ENCODE peak calls at places on chromosomes 6 and 20, in six cellular contexts. One of them, this sample, is unnamed.

GRCh38 chr6:48233063-48233462 is 122.1 kb upstream of the PTCHD4 start:
- DNase-seq in IMR-90: no peak
- DNase-seq in HepG2: no peak
- DNase-seq in H1: no peak
- DNase-seq in A549: no peak
- DNase-seq in SK-N-SH: no peak
- DNase-seq in this sample: no peak

GRCh38 chr6:34370371-34370770 is 22.1 kb downstream of the NUDT3 start:
- DNase-seq in SK-N-SH: no peak
- DNase-seq in HepG2: no peak
- DNase-seq in IMR-90: no peak
- DNase-seq in H1: no peak
- DNase-seq in A549: no peak
- DNase-seq in this sample: no peak

GRCh38 chr6:84836366-84836765 is 72.0 kb upstream of the TBX18 start:
- DNase-seq in H1: no peak
- DNase-seq in A549: no peak
- DNase-seq in SK-N-SH: no peak
- DNase-seq in HepG2: no peak
- DNase-seq in IMR-90: no peak
- DNase-seq in this sample: no peak

GRCh38 chr6:28496099-28496779 is 19.4 kb downstream of the GPX6 start:
- DNase-seq in SK-N-SH: no peak
- DNase-seq in HepG2: peak
- DNase-seq in H1: no peak
- DNase-seq in IMR-90: no peak
- DNase-seq in A549: no peak
- DNase-seq in this sample: no peak

GRCh38 chr6:56914791-56915658 is 39.9 kb upstream of the BEND6 start:
- DNase-seq in SK-N-SH: peak
- DNase-seq in IMR-90: no peak
- DNase-seq in H1: no peak
- DNase-seq in A549: no peak
- DNase-seq in HepG2: no peak
- DNase-seq in this sample: no peak

GRCh38 chr6:37513576-37513975 is 13.9 kb upstream of the CCDC167 start:
- DNase-seq in IMR-90: no peak
- DNase-seq in HepG2: no peak
- DNase-seq in SK-N-SH: no peak
- DNase-seq in A549: no peak
- DNase-seq in H1: no peak
- DNase-seq in this sample: no peak

GRCh38 chr6:43045371-43045930 is 8.2 kb downstream of the CUL7 start:
- DNase-seq in SK-N-SH: no peak
- DNase-seq in HepG2: no peak
- DNase-seq in H1: no peak
- DNase-seq in A549: no peak
- DNase-seq in IMR-90: no peak
- DNase-seq in this sample: no peak

GRCh38 chr6:42901538-42901957 is 14.3 kb upstream of the PTCRA start:
- DNase-seq in SK-N-SH: peak
- DNase-seq in IMR-90: peak
- DNase-seq in H1: no peak
- DNase-seq in HepG2: peak
- DNase-seq in A549: peak
- DNase-seq in this sample: peak

GRCh38 chr6:134146268-134147032 is 94.0 kb upstream of the SLC2A12 start:
- DNase-seq in H1: no peak
- DNase-seq in HepG2: no peak
- DNase-seq in A549: no peak
- DNase-seq in SK-N-SH: no peak
- DNase-seq in IMR-90: no peak
- DNase-seq in this sample: no peak

GRCh38 chr6:22141271-22141745 is 155.5 kb downstream of the PRL start:
- DNase-seq in HepG2: peak
- DNase-seq in H1: no peak
- DNase-seq in SK-N-SH: no peak
- DNase-seq in IMR-90: peak
- DNase-seq in A549: no peak
- DNase-seq in this sample: no peak

GRCh38 chr6:122666418-122666817 is 56.2 kb downstream of the PKIB start:
- DNase-seq in A549: no peak
- DNase-seq in SK-N-SH: peak
- DNase-seq in H1: no peak
- DNase-seq in IMR-90: no peak
- DNase-seq in HepG2: no peak
- DNase-seq in this sample: no peak

GRCh38 chr6:44617416-44617815 is 229.9 kb downstream of the CDC5L start:
- DNase-seq in HepG2: no peak
- DNase-seq in SK-N-SH: no peak
- DNase-seq in A549: no peak
- DNase-seq in H1: no peak
- DNase-seq in IMR-90: no peak
- DNase-seq in this sample: no peak

GRCh38 chr20:43921227-43921780 is 6.7 kb downstream of the TOX2 start:
- DNase-seq in SK-N-SH: no peak
- DNase-seq in A549: no peak
- DNase-seq in HepG2: no peak
- DNase-seq in H1: no peak
- DNase-seq in IMR-90: no peak
- DNase-seq in this sample: no peak

GRCh38 chr20:37313546-37314091 is 24.2 kb downstream of the MANBAL start:
- DNase-seq in SK-N-SH: no peak
- DNase-seq in IMR-90: no peak
- DNase-seq in HepG2: no peak
- DNase-seq in A549: no peak
- DNase-seq in H1: no peak
- DNase-seq in this sample: no peak

GRCh38 chr20:62918830-62919229 is 7.5 kb downstream of the DIDO1 start:
- DNase-seq in IMR-90: no peak
- DNase-seq in A549: no peak
- DNase-seq in SK-N-SH: no peak
- DNase-seq in H1: no peak
- DNase-seq in HepG2: no peak
- DNase-seq in this sample: no peak

GRCh38 chr20:33838035-33838864 is 27.1 kb downstream of the CHMP4B start:
- DNase-seq in IMR-90: no peak
- DNase-seq in SK-N-SH: no peak
- DNase-seq in HepG2: no peak
- DNase-seq in H1: no peak
- DNase-seq in A549: no peak
- DNase-seq in this sample: no peak

GRCh38 chr6:31842056-31842455 is 14.5 kb downstream of the HSPA1B start:
- DNase-seq in IMR-90: no peak
- DNase-seq in H1: no peak
- DNase-seq in HepG2: no peak
- DNase-seq in A549: no peak
- DNase-seq in SK-N-SH: no peak
- DNase-seq in this sample: no peak

GRCh38 chr6:21352131-21352530 is 241.4 kb upstream of the SOX4 start:
- DNase-seq in IMR-90: no peak
- DNase-seq in A549: no peak
- DNase-seq in SK-N-SH: no peak
- DNase-seq in HepG2: no peak
- DNase-seq in H1: no peak
- DNase-seq in this sample: no peak

GRCh38 chr6:132401120-132401940 is at the start of gene MOXD1:
- DNase-seq in SK-N-SH: peak
- DNase-seq in IMR-90: peak
- DNase-seq in HepG2: no peak
- DNase-seq in A549: peak
- DNase-seq in H1: no peak
- DNase-seq in this sample: no peak

GRCh38 chr6:7590918-7591302 is 912 bp downstream of the SNRNP48 start:
- DNase-seq in HepG2: peak
- DNase-seq in H1: no peak
- DNase-seq in A549: no peak
- DNase-seq in SK-N-SH: peak
- DNase-seq in IMR-90: peak
- DNase-seq in this sample: no peak

GRCh38 chr6:51844391-51844735 is 243.1 kb downstream of the PKHD1 start:
- DNase-seq in IMR-90: no peak
- DNase-seq in HepG2: no peak
- DNase-seq in SK-N-SH: peak
- DNase-seq in A549: no peak
- DNase-seq in H1: no peak
- DNase-seq in this sample: no peak

GRCh38 chr20:59207742-59208357 is 44.2 kb downstream of the ZNF831 start:
- DNase-seq in A549: peak
- DNase-seq in H1: peak
- DNase-seq in SK-N-SH: peak
- DNase-seq in IMR-90: no peak
- DNase-seq in HepG2: peak
- DNase-seq in this sample: peak

GRCh38 chr20:49964964-49965780 is 17.6 kb upstream of the SNAI1 start:
- DNase-seq in SK-N-SH: peak
- DNase-seq in H1: no peak
- DNase-seq in HepG2: peak
- DNase-seq in IMR-90: no peak
- DNase-seq in A549: peak
- DNase-seq in this sample: no peak

GRCh38 chr6:11265932-11266331 is 33.5 kb upstream of the NEDD9 start:
- DNase-seq in A549: no peak
- DNase-seq in SK-N-SH: no peak
- DNase-seq in HepG2: no peak
- DNase-seq in H1: no peak
- DNase-seq in IMR-90: no peak
- DNase-seq in this sample: no peak

GRCh38 chr6:11264100-11264499 is 31.6 kb upstream of the NEDD9 start:
- DNase-seq in IMR-90: no peak
- DNase-seq in HepG2: no peak
- DNase-seq in A549: no peak
- DNase-seq in SK-N-SH: no peak
- DNase-seq in H1: no peak
- DNase-seq in this sample: no peak

GRCh38 chr6:11262231-11262630 is 29.8 kb upstream of the NEDD9 start:
- DNase-seq in HepG2: no peak
- DNase-seq in IMR-90: no peak
- DNase-seq in H1: no peak
- DNase-seq in SK-N-SH: no peak
- DNase-seq in A549: no peak
- DNase-seq in this sample: no peak

GRCh38 chr6:11260249-11261038 is 28.0 kb upstream of the NEDD9 start:
- DNase-seq in A549: no peak
- DNase-seq in H1: no peak
- DNase-seq in IMR-90: no peak
- DNase-seq in SK-N-SH: no peak
- DNase-seq in HepG2: no peak
- DNase-seq in this sample: no peak

DNA sequence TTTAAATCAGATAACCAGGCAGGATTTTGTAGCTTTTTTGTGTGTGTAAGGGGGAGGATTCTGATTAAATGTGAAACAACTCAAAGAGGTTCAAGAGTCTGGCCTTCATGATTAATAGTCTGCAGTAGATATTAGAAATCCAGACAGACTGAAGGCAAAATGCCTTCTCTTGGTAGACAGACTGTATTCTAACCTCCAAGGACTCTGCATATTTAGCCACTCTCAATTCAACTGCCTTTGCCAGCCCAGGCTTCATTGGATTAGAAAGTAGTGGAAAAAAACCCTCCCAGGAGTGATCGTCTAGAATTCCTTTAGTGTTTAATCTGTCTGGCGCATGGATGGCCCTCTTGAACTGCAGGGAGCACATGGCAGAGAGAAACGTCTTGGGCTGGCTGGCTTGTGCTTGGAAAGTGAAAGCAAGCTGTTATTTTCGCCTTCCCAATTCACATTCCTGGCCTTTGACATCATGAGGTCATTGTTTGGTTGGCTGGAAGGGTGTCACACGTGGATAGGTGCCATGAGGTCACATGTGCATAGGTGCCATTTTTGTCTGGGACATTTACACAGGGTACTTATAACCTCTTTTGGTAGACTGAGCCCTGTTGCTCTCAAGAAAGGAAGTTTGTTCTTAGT is 30.8 kb upstream of the NEDD9 start:
- DNase-seq in HepG2: peak
- DNase-seq in A549: peak
- DNase-seq in H1: no peak
- DNase-seq in IMR-90: peak
- DNase-seq in SK-N-SH: no peak
- DNase-seq in this sample: no peak
- TF ChIP-seq RFX5 in HepG2: no peak
- TF ChIP-seq RFX5 in A549: no peak
- TF ChIP-seq RFX5 in H1: no peak
- TF ChIP-seq RFX5 in IMR-90: no peak
- TF ChIP-seq RFX5 in SK-N-SH: no peak
- TF ChIP-seq RFX5 in this sample: no peak

GRCh38 chr6:12592634-12593033 is 123.9 kb upstream of the PHACTR1 start:
- DNase-seq in SK-N-SH: no peak
- DNase-seq in H1: no peak
- DNase-seq in A549: peak
- DNase-seq in IMR-90: no peak
- DNase-seq in HepG2: no peak
- DNase-seq in this sample: no peak
- TF ChIP-seq RFX5 in SK-N-SH: no peak
- TF ChIP-seq RFX5 in H1: no peak
- TF ChIP-seq RFX5 in A549: no peak
- TF ChIP-seq RFX5 in IMR-90: no peak
- TF ChIP-seq RFX5 in HepG2: no peak
- TF ChIP-seq RFX5 in this sample: no peak

GRCh38 chr20:5153612-5154542 is 27.1 kb downstream of the CDS2 start:
- DNase-seq in IMR-90: peak
- DNase-seq in SK-N-SH: no peak
- DNase-seq in HepG2: peak
- DNase-seq in A549: no peak
- DNase-seq in H1: no peak
- DNase-seq in this sample: no peak
- TF ChIP-seq RFX5 in IMR-90: no peak
- TF ChIP-seq RFX5 in SK-N-SH: no peak
- TF ChIP-seq RFX5 in HepG2: no peak
- TF ChIP-seq RFX5 in A549: no peak
- TF ChIP-seq RFX5 in H1: no peak
- TF ChIP-seq RFX5 in this sample: no peak

GRCh38 chr20:17541996-17542395 is 10.8 kb upstream of the BFSP1 start:
- DNase-seq in HepG2: no peak
- DNase-seq in A549: no peak
- DNase-seq in H1: no peak
- DNase-seq in SK-N-SH: no peak
- DNase-seq in IMR-90: peak
- DNase-seq in this sample: no peak

GRCh38 chr20:17545127-17545526 is 13.9 kb upstream of the BFSP1 start:
- DNase-seq in HepG2: no peak
- DNase-seq in H1: no peak
- DNase-seq in SK-N-SH: no peak
- DNase-seq in A549: no peak
- DNase-seq in IMR-90: no peak
- DNase-seq in this sample: no peak

GRCh38 chr20:17542481-17542880 is 11.3 kb upstream of the BFSP1 start:
- DNase-seq in SK-N-SH: no peak
- DNase-seq in A549: no peak
- DNase-seq in IMR-90: no peak
- DNase-seq in HepG2: no peak
- DNase-seq in H1: no peak
- DNase-seq in this sample: no peak

GRCh38 chr20:17542993-17543412 is 11.8 kb upstream of the BFSP1 start:
- DNase-seq in H1: no peak
- DNase-seq in A549: no peak
- DNase-seq in SK-N-SH: no peak
- DNase-seq in HepG2: no peak
- DNase-seq in IMR-90: peak
- DNase-seq in this sample: no peak

GRCh38 chr20:17543531-17543961 is 12.4 kb upstream of the BFSP1 start:
- DNase-seq in IMR-90: peak
- DNase-seq in A549: no peak
- DNase-seq in H1: no peak
- DNase-seq in HepG2: no peak
- DNase-seq in SK-N-SH: no peak
- DNase-seq in this sample: no peak
- TF ChIP-seq RFX5 in IMR-90: no peak
- TF ChIP-seq RFX5 in A549: no peak
- TF ChIP-seq RFX5 in H1: no peak
- TF ChIP-seq RFX5 in HepG2: no peak
- TF ChIP-seq RFX5 in SK-N-SH: no peak
- TF ChIP-seq RFX5 in this sample: no peak

This sample was measured in GM12878.